ENCODE peak calls at places on chromosomes 6 and 20, in five cellular contexts. G is IMR-90, R is fibroblast of lung, A is colonic mucosa, V is H9. N is an unnamed sample.
A peak's percentile ranks its signal among the peaks of the same experiment; 100 is the strongest.

GRCh38 chr6:128464790-128465189 is 55.6 kb downstream of the PTPRK start:
- DNase-seq in G (no peak), R (no peak), A (no peak), V (no peak), N (no peak)

GRCh38 chr6:109081026-109081425 is 13.6 kb downstream of the SESN1 start:
- DNase-seq in G (no peak), R (no peak), A (no peak), V (no peak), N (no peak)

GRCh38 chr6:83114164-83114563 is 46.7 kb downstream of the DOP1A start:
- DNase-seq in G (peak; percentile 39), R (peak; percentile 18), A (no peak), V (no peak), N (no peak)

GRCh38 chr6:144847906-144848305 is 562.8 kb downstream of the UTRN start:
- DNase-seq in G (no peak), R (no peak), A (no peak), V (no peak), N (no peak)

GRCh38 chr6:6220718-6221117 is 99.7 kb downstream of the F13A1 start:
- DNase-seq in G (no peak), R (no peak), A (no peak), V (no peak), N (no peak)

GRCh38 chr6:109027964-109028363 is 66.7 kb downstream of the SESN1 start:
- DNase-seq in G (no peak), R (no peak), A (no peak), V (no peak), N (no peak)

GRCh38 chr6:159828074-159828473 is 28.0 kb downstream of the PNLDC1 start:
- DNase-seq in G (peak; percentile 14), R (peak; percentile 23), A (no peak), V (no peak), N (no peak)

GRCh38 chr6:68196645-68197044 is 438.4 kb upstream of the ADGRB3 start:
- DNase-seq in G (no peak), R (peak; percentile 37), A (no peak), V (no peak), N (no peak)

GRCh38 chr6:111038534-111039252 is 48.6 kb upstream of the SLC16A10 start:
- DNase-seq in G (no peak), R (no peak), A (no peak), V (no peak), N (no peak)

GRCh38 chr20:34541917-34542316 is 16.6 kb upstream of the MAP1LC3A start:
- DNase-seq in G (no peak), R (no peak), A (no peak), V (no peak), N (no peak)

GRCh38 chr6:169976301-169977081 is 225.1 kb downstream of the ERMARD start:
- DNase-seq in G (no peak), R (no peak), A (no peak), V (no peak), N (peak; percentile 57)

GRCh38 chr6:166957087-166957804 is 896 bp upstream of the RNASET2 start:
- DNase-seq in G (no peak), R (no peak), A (peak; percentile 76), V (peak; percentile 55), N (peak; percentile 90)

GRCh38 chr6:121823437-121823851 is 388.0 kb downstream of the GJA1 start:
- DNase-seq in G (peak; percentile 79), R (peak; percentile 89), A (no peak), V (peak; percentile 44), N (no peak)

GRCh38 chr6:14211596-14211961 is 94.0 kb downstream of the CD83 start:
- DNase-seq in G (peak; percentile 37), R (peak; percentile 27), A (peak; percentile 64), V (peak; percentile 59), N (peak; percentile 83)

GRCh38 chr20:13022401-13023170 is 13.8 kb downstream of the SPTLC3 start:
- DNase-seq in G (peak; percentile 82), R (peak; percentile 83), A (no peak), V (no peak), N (no peak)

GRCh38 chr6:108762394-108762793 is 85.8 kb upstream of the ARMC2 start:
- DNase-seq in G (no peak), R (no peak), A (no peak), V (no peak), N (no peak)

GRCh38 chr6:21111399-21111725 is 482.2 kb upstream of the SOX4 start:
- DNase-seq in G (peak; percentile 1), R (no peak), A (no peak), V (no peak), N (no peak)

GRCh38 chr6:5670381-5670780 is 336.3 kb downstream of the NRN1 start:
- DNase-seq in G (no peak), R (no peak), A (no peak), V (no peak), N (no peak)

GRCh38 chr6:131013495-131013894 is 49.5 kb downstream of the EPB41L2 start:
- DNase-seq in G (peak; percentile 88), R (peak; percentile 93), A (no peak), V (no peak), N (no peak)

DNA sequence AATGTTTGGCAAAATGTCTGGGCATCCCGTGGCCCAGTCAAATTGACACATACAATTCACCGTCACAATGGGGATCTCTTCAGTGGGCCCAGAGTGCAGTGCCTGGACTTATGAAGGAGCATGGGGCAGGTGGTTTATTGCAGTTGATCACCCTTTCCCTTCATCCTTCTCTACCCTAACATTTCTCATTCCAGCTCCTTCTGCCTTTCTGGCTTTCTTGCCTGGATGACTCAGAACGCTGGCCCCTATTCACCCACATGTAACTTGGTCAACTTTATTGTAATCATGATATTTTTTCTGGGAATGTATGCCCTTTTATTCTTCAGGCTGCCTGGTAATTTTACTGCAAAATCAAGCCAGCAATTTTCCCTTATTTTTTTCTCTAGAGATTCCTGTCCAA is 179.9 kb upstream of the DTNBP1 start:
- DNase-seq in G (no peak), R (no peak), A (no peak), V (no peak), N (no peak)
- H3K9ac ChIP-seq in G (no peak overlapping the region), R (no peak overlapping the region), A (no peak overlapping the region), V (no peak overlapping the region), N (no peak overlapping the region)

DNA sequence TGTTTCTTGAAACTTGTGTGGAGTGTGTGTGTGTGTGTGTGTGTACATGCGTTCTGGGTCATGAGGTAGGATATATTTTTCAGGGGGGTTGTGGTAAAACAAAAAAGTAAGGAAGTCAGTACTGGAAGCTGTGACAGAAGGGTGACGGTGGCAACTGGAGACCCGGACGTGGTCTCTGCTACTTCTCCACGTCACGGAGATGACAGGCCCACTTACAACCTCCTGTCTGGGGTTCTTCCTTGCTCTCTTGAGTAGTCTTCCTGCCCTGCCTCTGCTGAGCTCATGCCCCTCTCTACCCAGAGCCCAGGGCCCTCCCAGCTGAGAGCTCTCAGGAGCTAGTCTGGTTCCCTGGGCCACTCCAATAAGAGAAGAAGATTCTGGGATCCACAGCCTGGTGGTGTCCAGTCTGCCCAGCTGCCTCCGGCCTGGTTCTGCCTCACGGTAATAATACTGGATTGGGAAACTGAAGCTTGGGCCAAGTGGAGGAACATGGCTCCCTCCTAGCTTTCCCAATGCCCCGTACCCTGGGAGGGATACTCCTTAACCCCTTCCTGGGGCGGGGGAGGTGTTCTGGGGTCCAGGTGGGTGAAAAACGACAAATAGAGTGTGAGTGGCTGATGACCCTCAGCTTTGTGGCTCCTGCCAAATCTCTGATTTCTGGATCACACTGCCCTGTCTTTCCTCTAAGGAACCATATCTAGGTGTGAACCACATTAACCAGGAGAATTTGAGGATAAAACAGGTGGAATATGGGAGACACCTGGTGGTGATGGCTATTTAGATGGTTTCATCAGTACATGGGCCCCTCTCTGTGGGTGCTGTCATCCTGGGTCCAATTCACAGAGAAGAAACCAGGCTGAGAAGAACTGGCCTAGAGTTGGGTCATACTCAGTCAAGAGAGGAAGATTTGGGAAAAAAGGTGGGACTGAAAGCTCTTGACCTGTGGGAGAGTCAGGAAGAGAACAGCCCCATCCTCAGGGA is 27.2 kb downstream of the VEGFA start:
- DNase-seq in G (no peak), R (no peak), A (no peak), V (no peak), N (peak; percentile 27)
- TF ChIP-seq CTCF in G (no peak), R (no peak), A (no peak), V (peak; percentile 25), N (no peak)

DNA sequence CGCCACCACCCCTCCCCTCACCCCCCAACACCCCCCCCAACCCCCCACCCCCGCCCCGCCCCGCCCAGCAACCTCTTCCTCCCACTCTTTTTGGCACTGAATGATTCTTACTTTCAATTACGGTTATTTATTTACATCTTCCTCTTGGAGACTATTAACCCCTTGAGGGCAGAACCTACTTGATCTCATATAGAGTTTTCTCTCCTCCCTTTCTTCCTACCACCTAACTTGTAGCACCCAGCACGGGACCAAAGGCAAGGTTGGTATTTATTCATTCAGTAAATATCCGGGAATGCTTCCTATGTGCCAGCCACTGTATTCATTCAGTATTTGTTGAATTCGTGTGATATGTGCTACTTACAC is 1.2 kb upstream of the CNKSR3 start:
- DNase-seq in G (no peak), R (no peak), A (no peak), V (no peak), N (no peak)
- H3K9ac ChIP-seq in G (no peak overlapping the region), R (no peak overlapping the region), A (peak overlapping the region; percentile 70), V (no peak overlapping the region), N (no peak overlapping the region)

DNA sequence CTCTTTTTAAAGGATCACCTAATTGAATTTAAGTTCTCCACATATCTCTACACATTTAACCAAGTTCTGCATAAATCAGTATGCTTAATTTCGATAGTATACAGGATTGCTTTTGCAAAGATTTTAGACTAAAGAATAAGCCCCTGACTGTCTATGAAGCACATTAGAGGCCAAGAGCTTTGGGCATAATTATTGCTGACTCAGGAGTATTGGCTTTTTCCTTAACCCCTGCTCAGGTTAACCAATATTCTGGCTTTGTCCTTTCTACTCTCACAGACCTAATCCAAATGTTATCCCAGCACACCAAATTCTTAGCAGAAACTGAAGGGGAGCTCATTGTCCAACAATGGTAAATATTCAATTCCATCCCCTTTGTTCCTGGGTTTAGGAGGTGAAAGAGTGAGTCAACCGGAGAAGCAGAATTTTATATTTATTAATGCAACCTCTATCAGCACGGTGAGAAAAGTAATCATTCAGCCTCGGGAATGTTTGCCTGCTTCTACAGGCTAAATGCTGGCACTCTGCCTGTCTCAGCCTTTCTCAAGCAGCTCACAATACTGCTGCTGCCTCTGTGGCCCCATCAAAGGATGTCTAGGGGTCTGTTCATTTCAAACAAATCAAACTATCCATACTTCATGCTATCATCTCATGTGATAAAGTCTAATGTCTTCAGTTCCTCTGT is 125.0 kb downstream of the SIM1 start:
- DNase-seq in G (peak; percentile 13), R (peak; percentile 64), A (no peak), V (no peak), N (no peak)
- TF ChIP-seq CTCF in G (no peak), R (no peak), A (no peak), V (no peak), N (no peak)

GRCh38 chr20:16922834-16923233 is 174.7 kb downstream of the OTOR start:
- DNase-seq in G (peak; percentile 95), R (peak; percentile 93), A (no peak), V (no peak), N (no peak)
- H3K9ac ChIP-seq in G (no peak overlapping the region), R (no peak overlapping the region), A (no peak overlapping the region), V (no peak overlapping the region), N (no peak overlapping the region)

DNA sequence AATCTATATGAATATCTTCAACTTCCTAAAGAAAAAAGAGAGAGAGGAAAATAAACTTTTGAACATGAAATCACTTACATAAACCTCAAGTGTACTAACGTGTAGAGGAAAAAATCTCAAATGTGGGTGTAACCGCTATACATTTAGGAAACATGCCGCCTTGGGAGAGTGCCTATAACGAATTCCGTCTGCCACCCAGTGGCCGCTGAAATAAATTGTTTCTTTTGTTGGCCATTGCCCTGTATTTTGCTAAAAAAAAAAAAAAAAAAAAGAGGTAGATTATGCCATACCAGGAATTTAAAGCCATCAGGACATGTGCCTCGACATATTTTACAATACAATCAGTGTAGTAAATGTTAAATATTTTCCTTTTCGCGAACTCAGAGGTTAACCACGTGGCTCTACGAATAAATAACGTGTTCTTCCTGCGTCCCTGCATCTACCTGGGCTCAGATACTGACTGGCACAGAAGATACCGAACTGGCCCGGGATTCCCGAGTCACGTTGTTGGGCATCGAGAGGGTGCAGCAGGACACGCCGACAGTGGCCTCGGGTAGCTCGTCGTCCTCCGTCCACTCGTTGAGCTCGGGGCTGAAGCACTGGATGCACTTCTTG is 14.3 kb downstream of the KLHL31 start:
- DNase-seq in G (peak; percentile 78), R (peak; percentile 65), A (peak; percentile 83), V (peak; percentile 70), N (no peak)
- TF ChIP-seq CTCF in G (peak; percentile 67), R (peak; percentile 56), A (peak; percentile 29), V (peak; percentile 68), N (peak; percentile 60)

N was measured in kidney.